ENCODE peak calls at places on chromosomes 3 and 15, in four cellular contexts. One of them, this sample, is unnamed.

GRCh38 chr3:18049101-18049500 is 306.7 kb upstream of the TBC1D5 start:
- DNase-seq in activated CD8-positive, alpha-beta memory T cell treated with anti-CD3 and anti-CD28 coated beads for 1 hour: no peak
- DNase-seq in foreskin fibroblast: no peak
- DNase-seq in nucleus accumbens: no peak
- DNase-seq in this sample: no peak

GRCh38 chr15:67415186-67415585 is 105.7 kb upstream of the C15orf61 start:
- DNase-seq in foreskin fibroblast: no peak
- DNase-seq in nucleus accumbens: no peak
- DNase-seq in activated CD8-positive, alpha-beta memory T cell treated with anti-CD3 and anti-CD28 coated beads for 1 hour: no peak
- DNase-seq in this sample: no peak

GRCh38 chr3:142987080-142987700 is 14.2 kb upstream of the U2SURP start:
- DNase-seq in foreskin fibroblast: no peak
- DNase-seq in activated CD8-positive, alpha-beta memory T cell treated with anti-CD3 and anti-CD28 coated beads for 1 hour: no peak
- DNase-seq in nucleus accumbens: no peak
- DNase-seq in this sample: peak

GRCh38 chr15:40339621-40339945 is 1.2 kb downstream of the CCDC9B start:
- DNase-seq in foreskin fibroblast: no peak
- DNase-seq in nucleus accumbens: no peak
- DNase-seq in activated CD8-positive, alpha-beta memory T cell treated with anti-CD3 and anti-CD28 coated beads for 1 hour: no peak
- DNase-seq in this sample: no peak

GRCh38 chr3:186566772-186567071 is 417 bp downstream of the TBCCD1 start:
- DNase-seq in activated CD8-positive, alpha-beta memory T cell treated with anti-CD3 and anti-CD28 coated beads for 1 hour: no peak
- DNase-seq in nucleus accumbens: no peak
- DNase-seq in foreskin fibroblast: no peak
- DNase-seq in this sample: no peak

GRCh38 chr3:194058189-194058571 is 77.8 kb upstream of the HES1 start:
- DNase-seq in foreskin fibroblast: peak
- DNase-seq in nucleus accumbens: peak
- DNase-seq in activated CD8-positive, alpha-beta memory T cell treated with anti-CD3 and anti-CD28 coated beads for 1 hour: no peak
- DNase-seq in this sample: peak

GRCh38 chr3:141399979-141400971 is 32.0 kb downstream of the ZBTB38 start:
- DNase-seq in foreskin fibroblast: no peak
- DNase-seq in activated CD8-positive, alpha-beta memory T cell treated with anti-CD3 and anti-CD28 coated beads for 1 hour: no peak
- DNase-seq in nucleus accumbens: no peak
- DNase-seq in this sample: no peak

GRCh38 chr3:187040637-187041361 is 98.5 kb downstream of the RPL39L start:
- DNase-seq in foreskin fibroblast: peak
- DNase-seq in nucleus accumbens: no peak
- DNase-seq in activated CD8-positive, alpha-beta memory T cell treated with anti-CD3 and anti-CD28 coated beads for 1 hour: no peak
- DNase-seq in this sample: no peak

GRCh38 chr3:119599558-119600174 is 2.0 kb downstream of the PLA1A start:
- DNase-seq in nucleus accumbens: no peak
- DNase-seq in foreskin fibroblast: no peak
- DNase-seq in activated CD8-positive, alpha-beta memory T cell treated with anti-CD3 and anti-CD28 coated beads for 1 hour: no peak
- DNase-seq in this sample: no peak

GRCh38 chr3:50525987-50526386 is 22.6 kb upstream of the CACNA2D2 start:
- DNase-seq in nucleus accumbens: no peak
- DNase-seq in foreskin fibroblast: peak
- DNase-seq in activated CD8-positive, alpha-beta memory T cell treated with anti-CD3 and anti-CD28 coated beads for 1 hour: no peak
- DNase-seq in this sample: peak

GRCh38 chr3:9149566-9149965 is 99.9 kb downstream of the SRGAP3 start:
- DNase-seq in activated CD8-positive, alpha-beta memory T cell treated with anti-CD3 and anti-CD28 coated beads for 1 hour: no peak
- DNase-seq in foreskin fibroblast: no peak
- DNase-seq in nucleus accumbens: no peak
- DNase-seq in this sample: no peak

GRCh38 chr15:51280838-51281237 is 57.6 kb downstream of the CYP19A1 start:
- DNase-seq in foreskin fibroblast: no peak
- DNase-seq in activated CD8-positive, alpha-beta memory T cell treated with anti-CD3 and anti-CD28 coated beads for 1 hour: no peak
- DNase-seq in nucleus accumbens: no peak
- DNase-seq in this sample: no peak

GRCh38 chr3:69081583-69082262 is 1.6 kb upstream of the UBA3 start:
- DNase-seq in foreskin fibroblast: no peak
- DNase-seq in nucleus accumbens: no peak
- DNase-seq in activated CD8-positive, alpha-beta memory T cell treated with anti-CD3 and anti-CD28 coated beads for 1 hour: no peak
- DNase-seq in this sample: no peak

GRCh38 chr3:39000008-39000450 is 51.7 kb downstream of the SCN11A start:
- DNase-seq in nucleus accumbens: no peak
- DNase-seq in foreskin fibroblast: peak
- DNase-seq in activated CD8-positive, alpha-beta memory T cell treated with anti-CD3 and anti-CD28 coated beads for 1 hour: no peak
- DNase-seq in this sample: peak

GRCh38 chr3:136728918-136729317 is 23.3 kb downstream of the STAG1 start:
- DNase-seq in activated CD8-positive, alpha-beta memory T cell treated with anti-CD3 and anti-CD28 coated beads for 1 hour: no peak
- DNase-seq in foreskin fibroblast: peak
- DNase-seq in nucleus accumbens: peak
- DNase-seq in this sample: no peak

GRCh38 chr15:26771168-26771916 is 1.5 kb downstream of the GABRB3 start:
- DNase-seq in foreskin fibroblast: no peak
- DNase-seq in activated CD8-positive, alpha-beta memory T cell treated with anti-CD3 and anti-CD28 coated beads for 1 hour: no peak
- DNase-seq in nucleus accumbens: peak
- DNase-seq in this sample: no peak

GRCh38 chr3:172520332-172520831 is 2.8 kb downstream of the TNFSF10 start:
- DNase-seq in activated CD8-positive, alpha-beta memory T cell treated with anti-CD3 and anti-CD28 coated beads for 1 hour: no peak
- DNase-seq in foreskin fibroblast: peak
- DNase-seq in nucleus accumbens: no peak
- DNase-seq in this sample: peak

GRCh38 chr3:170465935-170466334 is 47.3 kb downstream of the CLDN11 start:
- DNase-seq in foreskin fibroblast: no peak
- DNase-seq in nucleus accumbens: no peak
- DNase-seq in activated CD8-positive, alpha-beta memory T cell treated with anti-CD3 and anti-CD28 coated beads for 1 hour: no peak
- DNase-seq in this sample: no peak

GRCh38 chr3:47512416-47513124 is 942 bp downstream of the ELP6 start:
- DNase-seq in activated CD8-positive, alpha-beta memory T cell treated with anti-CD3 and anti-CD28 coated beads for 1 hour: no peak
- DNase-seq in foreskin fibroblast: no peak
- DNase-seq in nucleus accumbens: no peak
- DNase-seq in this sample: no peak

GRCh38 chr3:107543666-107544065 is 20.9 kb downstream of the BBX start:
- DNase-seq in activated CD8-positive, alpha-beta memory T cell treated with anti-CD3 and anti-CD28 coated beads for 1 hour: no peak
- DNase-seq in nucleus accumbens: no peak
- DNase-seq in foreskin fibroblast: no peak
- DNase-seq in this sample: no peak

GRCh38 chr3:165830746-165831145 is 6.5 kb downstream of the BCHE start:
- DNase-seq in foreskin fibroblast: no peak
- DNase-seq in nucleus accumbens: no peak
- DNase-seq in activated CD8-positive, alpha-beta memory T cell treated with anti-CD3 and anti-CD28 coated beads for 1 hour: no peak
- DNase-seq in this sample: no peak

GRCh38 chr3:94249491-94250079 is 186.7 kb downstream of the NSUN3 start:
- DNase-seq in foreskin fibroblast: peak
- DNase-seq in activated CD8-positive, alpha-beta memory T cell treated with anti-CD3 and anti-CD28 coated beads for 1 hour: peak
- DNase-seq in nucleus accumbens: peak
- DNase-seq in this sample: peak

GRCh38 chr3:177735441-177735840 is 538.2 kb upstream of the TBL1XR1 start:
- DNase-seq in foreskin fibroblast: no peak
- DNase-seq in activated CD8-positive, alpha-beta memory T cell treated with anti-CD3 and anti-CD28 coated beads for 1 hour: no peak
- DNase-seq in nucleus accumbens: no peak
- DNase-seq in this sample: no peak

GRCh38 chr3:146968204-146968651 is 363.1 kb upstream of the PLSCR5 start:
- DNase-seq in nucleus accumbens: no peak
- DNase-seq in activated CD8-positive, alpha-beta memory T cell treated with anti-CD3 and anti-CD28 coated beads for 1 hour: no peak
- DNase-seq in foreskin fibroblast: peak
- DNase-seq in this sample: no peak

GRCh38 chr3:8536106-8537052 is 34.8 kb downstream of the LMCD1 start:
- DNase-seq in activated CD8-positive, alpha-beta memory T cell treated with anti-CD3 and anti-CD28 coated beads for 1 hour: no peak
- DNase-seq in nucleus accumbens: no peak
- DNase-seq in foreskin fibroblast: peak
- DNase-seq in this sample: no peak

GRCh38 chr3:147930417-147930816 is 521.3 kb downstream of the ZIC1 start:
- DNase-seq in nucleus accumbens: no peak
- DNase-seq in foreskin fibroblast: no peak
- DNase-seq in activated CD8-positive, alpha-beta memory T cell treated with anti-CD3 and anti-CD28 coated beads for 1 hour: no peak
- DNase-seq in this sample: no peak

GRCh38 chr3:159189994-159190669 is 388.3 kb downstream of the MFSD1 start:
- DNase-seq in foreskin fibroblast: peak
- DNase-seq in nucleus accumbens: no peak
- DNase-seq in activated CD8-positive, alpha-beta memory T cell treated with anti-CD3 and anti-CD28 coated beads for 1 hour: no peak
- DNase-seq in this sample: no peak

GRCh38 chr3:186290791-186291190 is 71.2 kb downstream of the DGKG start:
- DNase-seq in activated CD8-positive, alpha-beta memory T cell treated with anti-CD3 and anti-CD28 coated beads for 1 hour: no peak
- DNase-seq in foreskin fibroblast: no peak
- DNase-seq in nucleus accumbens: no peak
- DNase-seq in this sample: no peak

This sample was measured in GM10248.